ENCODE peak calls at places on chromosomes 2 and 18, in seven cellular contexts. I is K562, S is GM12878, F is HCT116, V is SK-N-SH, B is H1, J is HepG2. N is an unnamed sample.

GRCh38 chr2:23926289-23926749 is 604 bp downstream of the ATAD2B start:
- DNase-seq in F (no peak), I (peak), S (no peak), J (no peak), B (no peak), V (peak), N (no peak)

GRCh38 chr2:25885933-25886332 is 7.6 kb upstream of the ASXL2 start:
- DNase-seq in I (no peak), J (peak), B (no peak), V (no peak), F (no peak), S (no peak), N (peak)

GRCh38 chr2:215476424-215476823 is 40.6 kb upstream of the FN1 start:
- DNase-seq in V (no peak), B (no peak), I (no peak), J (no peak), F (no peak), S (no peak), N (no peak)

GRCh38 chr2:133422946-133423345 is 145.3 kb downstream of the NCKAP5 start:
- DNase-seq in B (no peak), I (no peak), S (no peak), J (no peak), V (no peak), F (no peak), N (no peak)

GRCh38 chr18:46226461-46226860 is 122.3 kb downstream of the HAUS1 start:
- DNase-seq in J (no peak), I (no peak), F (no peak), S (no peak), V (no peak), B (no peak), N (no peak)

GRCh38 chr2:158131919-158132566 is 30.4 kb downstream of the UPP2 start:
- DNase-seq in B (no peak), V (no peak), F (no peak), J (peak), I (no peak), S (no peak), N (no peak)

GRCh38 chr2:239292956-239293355 is 107.9 kb downstream of the HDAC4 start:
- DNase-seq in V (no peak), J (no peak), I (no peak), S (no peak), F (no peak), B (no peak), N (no peak)

GRCh38 chr2:182319556-182319955 is 107.3 kb downstream of the PDE1A start:
- DNase-seq in S (no peak), J (no peak), B (no peak), I (no peak), F (no peak), V (no peak), N (no peak)

GRCh38 chr2:112482309-112483046 is 522 bp downstream of the TTL start:
- DNase-seq in J (peak), V (peak), S (no peak), I (peak), F (no peak), B (no peak), N (no peak)

GRCh38 chr2:18178736-18179349 is 300.4 kb downstream of the KCNS3 start:
- DNase-seq in I (peak), S (peak), V (peak), B (peak), J (peak), F (peak), N (peak)

GRCh38 chr18:54829856-54830255 is 1.6 kb downstream of the RAB27B start:
- DNase-seq in F (no peak), S (no peak), B (no peak), V (no peak), J (no peak), I (no peak), N (no peak)
- TF ChIP-seq POLR2AphosphoS5 in F (no peak), S (no peak), B (no peak), V (no peak), J (no peak), I (no peak), N (no peak)

GRCh38 chr2:135043345-135043744 is 3.9 kb downstream of the MAP3K19 start:
- DNase-seq in S (no peak), B (no peak), F (no peak), I (peak), V (no peak), J (no peak), N (no peak)
- TF ChIP-seq CTCF in S (peak), B (peak), F (peak), I (peak), V (peak), J (peak), N (peak)

GRCh38 chr2:57479994-57480393 is 566.6 kb upstream of the VRK2 start:
- DNase-seq in J (no peak), S (no peak), V (no peak), I (no peak), B (no peak), F (peak), N (no peak)
- TF ChIP-seq SIN3A in J (no peak), S (no peak), V (no peak), I (no peak), B (no peak), F (no peak), N (no peak)

GRCh38 chr2:224404766-224405165 is 2.9 kb upstream of the FAM124B start:
- DNase-seq in J (no peak), I (no peak), F (no peak), V (no peak), B (no peak), S (no peak), N (no peak)

GRCh38 chr2:224400886-224401632 is 848 bp downstream of the FAM124B start:
- DNase-seq in J (no peak), F (no peak), V (no peak), I (peak), B (no peak), S (no peak), N (no peak)

GRCh38 chr2:224400174-224400810 is 1.6 kb downstream of the FAM124B start:
- DNase-seq in F (no peak), J (no peak), B (no peak), V (no peak), S (no peak), I (no peak), N (no peak)

GRCh38 chr2:224403657-224404056 is 1.8 kb upstream of the FAM124B start:
- DNase-seq in V (no peak), J (no peak), F (no peak), I (no peak), B (no peak), S (no peak), N (no peak)

DNA sequence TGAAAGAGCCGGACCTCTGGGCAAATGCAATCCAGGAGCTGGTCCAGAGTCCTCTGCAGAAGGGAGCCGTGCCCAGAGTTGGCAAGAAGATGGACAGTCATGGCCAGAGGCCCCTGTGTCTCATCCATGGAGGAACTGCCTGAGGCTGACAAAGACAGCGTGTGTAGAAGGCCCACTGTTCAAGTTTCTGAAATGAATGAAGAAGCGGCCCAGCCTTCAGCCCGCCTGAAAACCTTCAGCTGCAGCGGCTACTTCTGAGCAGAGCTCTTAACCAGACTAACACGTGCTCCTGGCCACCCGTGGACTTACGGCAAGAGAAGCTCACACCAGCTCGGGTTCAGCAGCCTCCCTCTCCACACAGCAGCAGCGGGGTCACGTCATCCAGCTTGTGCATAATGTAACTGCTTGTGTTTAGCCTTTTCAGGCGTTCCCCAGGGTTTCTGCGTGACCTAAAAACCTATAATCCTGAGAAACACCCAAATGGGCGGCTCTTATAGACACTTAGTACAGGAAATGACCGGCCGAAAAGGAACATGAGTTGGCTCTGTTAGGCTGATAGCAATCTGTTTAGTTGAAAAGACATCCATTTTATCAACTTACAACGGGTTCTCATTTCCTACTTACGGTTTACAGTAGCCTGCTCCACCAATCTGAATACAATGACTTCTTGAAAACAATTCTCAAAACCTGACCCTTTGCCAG is at the start of gene FAM124B:
- DNase-seq in B (no peak), J (no peak), F (no peak), S (no peak), I (peak), V (no peak), N (no peak)
- TF ChIP-seq POLR2AphosphoS5 in B (no peak), J (no peak), F (no peak), S (no peak), I (peak), V (no peak), N (no peak)

GRCh38 chr18:21833619-21834300 is 93.2 kb downstream of the MIB1 start:
- DNase-seq in I (no peak), J (no peak), B (no peak), F (no peak), S (no peak), V (peak), N (no peak)

GRCh38 chr18:21834301-21834660 is 93.7 kb downstream of the MIB1 start:
- DNase-seq in V (no peak), S (no peak), J (no peak), B (no peak), F (no peak), I (no peak), N (no peak)

GRCh38 chr18:21826641-21827302 is 86.2 kb downstream of the MIB1 start:
- DNase-seq in S (no peak), J (no peak), I (no peak), V (peak), F (no peak), B (no peak), N (no peak)

GRCh38 chr18:21831413-21831831 is 90.8 kb downstream of the MIB1 start:
- DNase-seq in S (no peak), I (no peak), V (no peak), F (no peak), J (no peak), B (no peak), N (no peak)

GRCh38 chr18:21830533-21830932 is 89.9 kb downstream of the MIB1 start:
- DNase-seq in J (no peak), I (no peak), V (no peak), S (no peak), F (no peak), B (no peak), N (no peak)
- TF ChIP-seq CTCF in J (no peak), I (no peak), V (no peak), S (no peak), F (no peak), B (no peak), N (no peak)

GRCh38 chr2:240520974-240521350 is 36.8 kb downstream of the ANKMY1 start:
- DNase-seq in I (no peak), J (no peak), V (no peak), F (no peak), B (no peak), S (no peak), N (no peak)

GRCh38 chr2:240522406-240522805 is 35.4 kb downstream of the ANKMY1 start:
- DNase-seq in F (no peak), I (no peak), V (no peak), J (no peak), B (no peak), S (no peak), N (no peak)

GRCh38 chr2:240519396-240520142 is 38.2 kb downstream of the ANKMY1 start:
- DNase-seq in I (no peak), V (no peak), B (no peak), F (no peak), S (no peak), J (no peak), N (no peak)

GRCh38 chr2:240518981-240519380 is 38.8 kb downstream of the ANKMY1 start:
- DNase-seq in V (no peak), F (no peak), S (no peak), B (no peak), J (no peak), I (no peak), N (no peak)

DNA sequence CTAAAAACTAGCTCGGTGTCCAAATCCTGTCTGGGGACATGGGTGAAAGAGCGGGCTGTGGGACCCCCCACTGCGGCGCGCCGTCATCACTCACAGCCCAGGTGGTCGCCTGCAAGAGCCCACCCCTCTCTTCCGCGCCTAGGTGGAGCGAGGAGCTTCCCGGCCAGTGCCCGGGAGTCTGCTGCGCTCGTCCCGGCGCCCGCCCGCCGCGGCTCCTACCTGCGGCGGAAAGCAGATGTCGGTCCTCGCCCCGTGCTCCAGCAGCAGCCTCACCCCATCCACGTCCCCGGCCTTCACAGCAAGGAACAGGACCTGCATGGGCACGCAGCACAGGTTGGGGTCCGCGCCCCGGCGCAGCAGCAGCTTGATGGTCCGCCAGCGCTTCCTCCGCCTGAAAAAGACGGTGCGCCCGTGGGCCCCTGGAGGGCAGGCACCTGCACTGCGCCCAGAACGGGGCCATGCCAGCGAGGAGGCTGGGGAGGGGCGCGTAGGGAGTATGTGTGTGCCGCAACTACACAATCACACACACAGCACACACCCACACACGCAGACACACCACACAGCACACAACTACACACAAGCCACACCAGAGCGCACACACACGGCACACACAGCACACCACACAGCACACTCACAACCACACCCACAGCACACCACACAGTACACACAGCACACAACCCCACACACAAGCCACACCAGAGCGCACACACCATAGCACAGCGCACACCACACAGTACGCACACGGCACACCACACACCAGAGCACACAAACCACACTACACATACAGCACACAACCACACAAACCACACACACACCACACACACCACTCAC is 37.4 kb downstream of the ANKMY1 start:
- DNase-seq in V (no peak), J (no peak), S (no peak), I (no peak), B (peak), F (no peak), N (no peak)
- TF ChIP-seq SIN3A in V (no peak), J (no peak), S (no peak), I (no peak), B (no peak), F (no peak), N (no peak)

GRCh38 chr2:75621228-75621627 is 25.4 kb upstream of the MRPL19 start:
- DNase-seq in F (no peak), S (no peak), B (no peak), V (no peak), J (no peak), I (no peak), N (no peak)

GRCh38 chr2:75622500-75622899 is 24.1 kb upstream of the MRPL19 start:
- DNase-seq in B (no peak), S (no peak), V (no peak), F (no peak), J (no peak), I (no peak), N (no peak)

GRCh38 chr2:75616933-75617332 is 29.6 kb upstream of the MRPL19 start:
- DNase-seq in B (no peak), F (no peak), J (no peak), V (no peak), I (no peak), S (no peak), N (no peak)

GRCh38 chr2:75622929-75623328 is 23.7 kb upstream of the MRPL19 start:
- DNase-seq in F (no peak), S (no peak), V (no peak), J (no peak), B (no peak), I (no peak), N (no peak)

DNA sequence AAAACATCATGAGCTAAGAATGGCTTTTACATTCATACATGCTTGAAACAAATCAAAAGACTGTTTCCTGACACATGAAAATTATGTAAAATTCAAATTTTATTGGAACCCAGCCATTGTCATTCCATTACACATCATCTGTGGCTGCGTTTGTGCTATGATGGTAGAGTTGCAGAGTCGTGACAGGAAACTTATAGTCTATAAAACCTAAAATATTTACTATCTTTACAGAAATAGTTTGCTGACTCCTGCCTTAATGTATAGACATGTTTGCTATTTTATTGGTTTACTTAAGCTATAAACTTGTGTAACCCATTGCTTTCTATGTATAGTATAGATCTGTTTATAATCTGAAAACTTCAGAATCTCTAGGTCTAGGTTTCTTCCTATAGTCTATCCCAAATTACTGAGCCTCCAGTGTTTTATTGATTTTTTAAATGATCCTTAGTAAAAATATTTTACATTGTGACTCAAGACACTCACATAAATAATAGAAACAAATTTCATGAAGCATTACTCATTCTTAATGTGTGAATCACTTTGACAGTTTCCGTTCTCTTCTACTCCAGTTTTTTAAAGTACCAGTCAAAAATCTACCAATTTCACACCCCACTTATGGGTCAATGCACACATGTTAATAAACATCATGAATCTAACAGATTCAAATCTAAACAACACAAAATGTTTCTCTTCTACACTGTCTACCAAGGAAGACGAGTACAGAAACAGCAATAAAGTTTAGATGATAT is 26.4 kb upstream of the MRPL19 start:
- DNase-seq in S (no peak), V (no peak), J (no peak), B (no peak), I (no peak), F (no peak), N (no peak)
- TF ChIP-seq POLR2AphosphoS5 in S (no peak), V (no peak), J (no peak), B (no peak), I (no peak), F (no peak), N (no peak)

GRCh38 chr2:8681786-8682692 is at the start of gene ID2:
- DNase-seq in B (peak), F (peak), I (peak), J (peak), S (peak), V (peak), N (no peak)
- TF ChIP-seq CTCF in B (no peak), F (no peak), I (peak), J (peak), S (no peak), V (no peak), N (no peak)

GRCh38 chr2:115162454-115163293 is 720.2 kb downstream of the DPP10 start:
- DNase-seq in J (no peak), I (no peak), F (no peak), B (no peak), S (no peak), V (peak), N (no peak)

GRCh38 chr2:115168457-115168856 is 726.0 kb downstream of the DPP10 start:
- DNase-seq in F (no peak), B (no peak), I (no peak), V (no peak), J (no peak), S (no peak), N (no peak)

GRCh38 chr2:115163572-115163971 is 721.1 kb downstream of the DPP10 start:
- DNase-seq in V (peak), B (no peak), I (no peak), J (no peak), F (no peak), S (no peak), N (no peak)

GRCh38 chr2:115161531-115162453 is 719.4 kb downstream of the DPP10 start:
- DNase-seq in B (no peak), V (peak), I (no peak), F (no peak), J (no peak), S (no peak), N (no peak)

GRCh38 chr2:115165529-115166109 is 723.2 kb downstream of the DPP10 start:
- DNase-seq in B (no peak), I (peak), V (peak), J (peak), F (no peak), S (no peak), N (peak)
- TF ChIP-seq SIN3A in B (no peak), I (no peak), V (no peak), J (no peak), F (no peak), S (no peak), N (no peak)